ENCODE peak calls at places on chromosomes 1 and 21, in eight cellular contexts. One of them, this sample, is unnamed.
A peak's percentile ranks its signal among the peaks of the same experiment; 100 is the strongest.

GRCh38 chr1:44048816-44049215 is 17.6 kb upstream of the SLC6A9 start:
- DNase-seq in astrocyte of the spinal cord: peak; percentile 53
- DNase-seq in stimulated activated CD4-positive, alpha-beta T cell treated with anti-CD3 and anti-CD28 coated beads, Interleukin-4, amount 100 ng/mL, for 48 hours: no peak
- DNase-seq in stimulated activated CD8-positive, alpha-beta memory T cell treated with anti-CD3 and anti-CD28 coated beads, Interleukin-15, amount 100 ng/mL, for 1 hour: no peak
- DNase-seq in MV-4-11: no peak
- DNase-seq in endothelial cell: no peak
- DNase-seq in NCI-H187 treated with DMSO at 0.1 percent for 48 hours: no peak
- DNase-seq in cardiac fibroblast: peak; percentile 39
- DNase-seq in this sample: no peak

GRCh38 chr1:32068891-32069590 is 3.7 kb upstream of the TMEM39B start:
- DNase-seq in astrocyte of the spinal cord: peak; percentile 62
- DNase-seq in stimulated activated CD4-positive, alpha-beta T cell treated with anti-CD3 and anti-CD28 coated beads, Interleukin-4, amount 100 ng/mL, for 48 hours: no peak
- DNase-seq in stimulated activated CD8-positive, alpha-beta memory T cell treated with anti-CD3 and anti-CD28 coated beads, Interleukin-15, amount 100 ng/mL, for 1 hour: no peak
- DNase-seq in MV-4-11: peak; percentile 47
- DNase-seq in endothelial cell: no peak
- DNase-seq in NCI-H187 treated with DMSO at 0.1 percent for 48 hours: no peak
- DNase-seq in cardiac fibroblast: peak; percentile 52
- DNase-seq in this sample: no peak

GRCh38 chr1:187185389-187185788 is 356.6 kb downstream of the PLA2G4A start:
- DNase-seq in astrocyte of the spinal cord: no peak
- DNase-seq in stimulated activated CD4-positive, alpha-beta T cell treated with anti-CD3 and anti-CD28 coated beads, Interleukin-4, amount 100 ng/mL, for 48 hours: no peak
- DNase-seq in stimulated activated CD8-positive, alpha-beta memory T cell treated with anti-CD3 and anti-CD28 coated beads, Interleukin-15, amount 100 ng/mL, for 1 hour: no peak
- DNase-seq in MV-4-11: no peak
- DNase-seq in endothelial cell: no peak
- DNase-seq in NCI-H187 treated with DMSO at 0.1 percent for 48 hours: no peak
- DNase-seq in cardiac fibroblast: no peak
- DNase-seq in this sample: no peak

GRCh38 chr1:94025383-94026340 is 95.3 kb downstream of the ABCA4 start:
- DNase-seq in astrocyte of the spinal cord: peak; percentile 77
- DNase-seq in stimulated activated CD4-positive, alpha-beta T cell treated with anti-CD3 and anti-CD28 coated beads, Interleukin-4, amount 100 ng/mL, for 48 hours: no peak
- DNase-seq in stimulated activated CD8-positive, alpha-beta memory T cell treated with anti-CD3 and anti-CD28 coated beads, Interleukin-15, amount 100 ng/mL, for 1 hour: no peak
- DNase-seq in MV-4-11: no peak
- DNase-seq in endothelial cell: peak; percentile 53
- DNase-seq in NCI-H187 treated with DMSO at 0.1 percent for 48 hours: peak; percentile 1
- DNase-seq in cardiac fibroblast: peak; percentile 88
- DNase-seq in this sample: peak; percentile 82

GRCh38 chr21:45415188-45415942 is 10.4 kb downstream of the COL18A1 start:
- DNase-seq in astrocyte of the spinal cord: no peak
- DNase-seq in stimulated activated CD4-positive, alpha-beta T cell treated with anti-CD3 and anti-CD28 coated beads, Interleukin-4, amount 100 ng/mL, for 48 hours: no peak
- DNase-seq in stimulated activated CD8-positive, alpha-beta memory T cell treated with anti-CD3 and anti-CD28 coated beads, Interleukin-15, amount 100 ng/mL, for 1 hour: no peak
- DNase-seq in MV-4-11: no peak
- DNase-seq in endothelial cell: no peak
- DNase-seq in NCI-H187 treated with DMSO at 0.1 percent for 48 hours: no peak
- DNase-seq in cardiac fibroblast: no peak
- DNase-seq in this sample: no peak

GRCh38 chr1:197464039-197464438 is 196.0 kb downstream of the CRB1 start:
- DNase-seq in astrocyte of the spinal cord: peak; percentile 83
- DNase-seq in stimulated activated CD4-positive, alpha-beta T cell treated with anti-CD3 and anti-CD28 coated beads, Interleukin-4, amount 100 ng/mL, for 48 hours: no peak
- DNase-seq in stimulated activated CD8-positive, alpha-beta memory T cell treated with anti-CD3 and anti-CD28 coated beads, Interleukin-15, amount 100 ng/mL, for 1 hour: no peak
- DNase-seq in MV-4-11: no peak
- DNase-seq in endothelial cell: no peak
- DNase-seq in NCI-H187 treated with DMSO at 0.1 percent for 48 hours: no peak
- DNase-seq in cardiac fibroblast: peak; percentile 98
- DNase-seq in this sample: no peak

GRCh38 chr1:205570173-205570501 is 61.7 kb downstream of the ELK4 start:
- DNase-seq in astrocyte of the spinal cord: no peak
- DNase-seq in stimulated activated CD4-positive, alpha-beta T cell treated with anti-CD3 and anti-CD28 coated beads, Interleukin-4, amount 100 ng/mL, for 48 hours: no peak
- DNase-seq in stimulated activated CD8-positive, alpha-beta memory T cell treated with anti-CD3 and anti-CD28 coated beads, Interleukin-15, amount 100 ng/mL, for 1 hour: no peak
- DNase-seq in MV-4-11: no peak
- DNase-seq in endothelial cell: no peak
- DNase-seq in NCI-H187 treated with DMSO at 0.1 percent for 48 hours: no peak
- DNase-seq in cardiac fibroblast: no peak
- DNase-seq in this sample: no peak

GRCh38 chr1:66480162-66480561 is 53.8 kb upstream of the SGIP1 start:
- DNase-seq in astrocyte of the spinal cord: no peak
- DNase-seq in stimulated activated CD4-positive, alpha-beta T cell treated with anti-CD3 and anti-CD28 coated beads, Interleukin-4, amount 100 ng/mL, for 48 hours: no peak
- DNase-seq in stimulated activated CD8-positive, alpha-beta memory T cell treated with anti-CD3 and anti-CD28 coated beads, Interleukin-15, amount 100 ng/mL, for 1 hour: no peak
- DNase-seq in MV-4-11: no peak
- DNase-seq in endothelial cell: no peak
- DNase-seq in NCI-H187 treated with DMSO at 0.1 percent for 48 hours: no peak
- DNase-seq in cardiac fibroblast: no peak
- DNase-seq in this sample: no peak

GRCh38 chr1:11507309-11507708 is 28.4 kb downstream of the DISP3 start:
- DNase-seq in astrocyte of the spinal cord: no peak
- DNase-seq in stimulated activated CD4-positive, alpha-beta T cell treated with anti-CD3 and anti-CD28 coated beads, Interleukin-4, amount 100 ng/mL, for 48 hours: no peak
- DNase-seq in stimulated activated CD8-positive, alpha-beta memory T cell treated with anti-CD3 and anti-CD28 coated beads, Interleukin-15, amount 100 ng/mL, for 1 hour: no peak
- DNase-seq in MV-4-11: no peak
- DNase-seq in endothelial cell: no peak
- DNase-seq in NCI-H187 treated with DMSO at 0.1 percent for 48 hours: no peak
- DNase-seq in cardiac fibroblast: no peak
- DNase-seq in this sample: no peak

GRCh38 chr1:8510041-8510823 is 192.3 kb downstream of the SLC45A1 start:
- DNase-seq in astrocyte of the spinal cord: peak; percentile 86
- DNase-seq in stimulated activated CD4-positive, alpha-beta T cell treated with anti-CD3 and anti-CD28 coated beads, Interleukin-4, amount 100 ng/mL, for 48 hours: peak; percentile 16
- DNase-seq in stimulated activated CD8-positive, alpha-beta memory T cell treated with anti-CD3 and anti-CD28 coated beads, Interleukin-15, amount 100 ng/mL, for 1 hour: no peak
- DNase-seq in MV-4-11: peak; percentile 39
- DNase-seq in endothelial cell: no peak
- DNase-seq in NCI-H187 treated with DMSO at 0.1 percent for 48 hours: no peak
- DNase-seq in cardiac fibroblast: peak; percentile 81
- DNase-seq in this sample: no peak

GRCh38 chr1:211625040-211625439 is 46.1 kb upstream of the SLC30A1 start:
- DNase-seq in astrocyte of the spinal cord: peak; percentile 28
- DNase-seq in stimulated activated CD4-positive, alpha-beta T cell treated with anti-CD3 and anti-CD28 coated beads, Interleukin-4, amount 100 ng/mL, for 48 hours: no peak
- DNase-seq in stimulated activated CD8-positive, alpha-beta memory T cell treated with anti-CD3 and anti-CD28 coated beads, Interleukin-15, amount 100 ng/mL, for 1 hour: no peak
- DNase-seq in MV-4-11: peak; percentile 69
- DNase-seq in endothelial cell: no peak
- DNase-seq in NCI-H187 treated with DMSO at 0.1 percent for 48 hours: no peak
- DNase-seq in cardiac fibroblast: peak; percentile 65
- DNase-seq in this sample: no peak

GRCh38 chr1:21670956-21671902 is 2.1 kb upstream of the RAP1GAP start:
- DNase-seq in astrocyte of the spinal cord: no peak
- DNase-seq in stimulated activated CD4-positive, alpha-beta T cell treated with anti-CD3 and anti-CD28 coated beads, Interleukin-4, amount 100 ng/mL, for 48 hours: no peak
- DNase-seq in stimulated activated CD8-positive, alpha-beta memory T cell treated with anti-CD3 and anti-CD28 coated beads, Interleukin-15, amount 100 ng/mL, for 1 hour: no peak
- DNase-seq in MV-4-11: no peak
- DNase-seq in endothelial cell: no peak
- DNase-seq in NCI-H187 treated with DMSO at 0.1 percent for 48 hours: no peak
- DNase-seq in cardiac fibroblast: no peak
- DNase-seq in this sample: no peak

GRCh38 chr1:42966688-42967609 is 8.3 kb upstream of the SLC2A1 start:
- DNase-seq in astrocyte of the spinal cord: peak; percentile 96
- DNase-seq in stimulated activated CD4-positive, alpha-beta T cell treated with anti-CD3 and anti-CD28 coated beads, Interleukin-4, amount 100 ng/mL, for 48 hours: no peak
- DNase-seq in stimulated activated CD8-positive, alpha-beta memory T cell treated with anti-CD3 and anti-CD28 coated beads, Interleukin-15, amount 100 ng/mL, for 1 hour: no peak
- DNase-seq in MV-4-11: peak; percentile 68
- DNase-seq in endothelial cell: no peak
- DNase-seq in NCI-H187 treated with DMSO at 0.1 percent for 48 hours: no peak
- DNase-seq in cardiac fibroblast: peak; percentile 56
- DNase-seq in this sample: no peak

GRCh38 chr1:101959456-101959855 is 37.3 kb downstream of the OLFM3 start:
- DNase-seq in astrocyte of the spinal cord: no peak
- DNase-seq in stimulated activated CD4-positive, alpha-beta T cell treated with anti-CD3 and anti-CD28 coated beads, Interleukin-4, amount 100 ng/mL, for 48 hours: no peak
- DNase-seq in stimulated activated CD8-positive, alpha-beta memory T cell treated with anti-CD3 and anti-CD28 coated beads, Interleukin-15, amount 100 ng/mL, for 1 hour: no peak
- DNase-seq in MV-4-11: no peak
- DNase-seq in endothelial cell: no peak
- DNase-seq in NCI-H187 treated with DMSO at 0.1 percent for 48 hours: no peak
- DNase-seq in cardiac fibroblast: no peak
- DNase-seq in this sample: no peak

GRCh38 chr1:154220970-154221814 is 437 bp downstream of the UBAP2L start:
- DNase-seq in astrocyte of the spinal cord: peak; percentile 44
- DNase-seq in stimulated activated CD4-positive, alpha-beta T cell treated with anti-CD3 and anti-CD28 coated beads, Interleukin-4, amount 100 ng/mL, for 48 hours: peak; percentile 54
- DNase-seq in stimulated activated CD8-positive, alpha-beta memory T cell treated with anti-CD3 and anti-CD28 coated beads, Interleukin-15, amount 100 ng/mL, for 1 hour: peak; percentile 46
- DNase-seq in MV-4-11: no peak
- DNase-seq in endothelial cell: peak; percentile 35
- DNase-seq in NCI-H187 treated with DMSO at 0.1 percent for 48 hours: no peak
- DNase-seq in cardiac fibroblast: peak; percentile 54
- DNase-seq in this sample: peak; percentile 41

GRCh38 chr1:30790850-30791778 is 33.5 kb upstream of the LAPTM5 start:
- DNase-seq in astrocyte of the spinal cord: no peak
- DNase-seq in stimulated activated CD4-positive, alpha-beta T cell treated with anti-CD3 and anti-CD28 coated beads, Interleukin-4, amount 100 ng/mL, for 48 hours: no peak
- DNase-seq in stimulated activated CD8-positive, alpha-beta memory T cell treated with anti-CD3 and anti-CD28 coated beads, Interleukin-15, amount 100 ng/mL, for 1 hour: no peak
- DNase-seq in MV-4-11: peak; percentile 92
- DNase-seq in endothelial cell: no peak
- DNase-seq in NCI-H187 treated with DMSO at 0.1 percent for 48 hours: no peak
- DNase-seq in cardiac fibroblast: peak; percentile 33
- DNase-seq in this sample: no peak

GRCh38 chr1:2528966-2529750 is 905 bp downstream of the HES5 start:
- DNase-seq in astrocyte of the spinal cord: peak; percentile 31
- DNase-seq in stimulated activated CD4-positive, alpha-beta T cell treated with anti-CD3 and anti-CD28 coated beads, Interleukin-4, amount 100 ng/mL, for 48 hours: no peak
- DNase-seq in stimulated activated CD8-positive, alpha-beta memory T cell treated with anti-CD3 and anti-CD28 coated beads, Interleukin-15, amount 100 ng/mL, for 1 hour: no peak
- DNase-seq in MV-4-11: no peak
- DNase-seq in endothelial cell: no peak
- DNase-seq in NCI-H187 treated with DMSO at 0.1 percent for 48 hours: no peak
- DNase-seq in cardiac fibroblast: no peak
- DNase-seq in this sample: no peak

GRCh38 chr1:199510314-199510713 is 517.2 kb upstream of the NR5A2 start:
- DNase-seq in astrocyte of the spinal cord: no peak
- DNase-seq in stimulated activated CD4-positive, alpha-beta T cell treated with anti-CD3 and anti-CD28 coated beads, Interleukin-4, amount 100 ng/mL, for 48 hours: no peak
- DNase-seq in stimulated activated CD8-positive, alpha-beta memory T cell treated with anti-CD3 and anti-CD28 coated beads, Interleukin-15, amount 100 ng/mL, for 1 hour: no peak
- DNase-seq in MV-4-11: no peak
- DNase-seq in endothelial cell: no peak
- DNase-seq in NCI-H187 treated with DMSO at 0.1 percent for 48 hours: no peak
- DNase-seq in cardiac fibroblast: no peak
- DNase-seq in this sample: no peak

GRCh38 chr1:32806910-32807523 is 10.1 kb downstream of the YARS1 start:
- DNase-seq in astrocyte of the spinal cord: no peak
- DNase-seq in stimulated activated CD4-positive, alpha-beta T cell treated with anti-CD3 and anti-CD28 coated beads, Interleukin-4, amount 100 ng/mL, for 48 hours: no peak
- DNase-seq in stimulated activated CD8-positive, alpha-beta memory T cell treated with anti-CD3 and anti-CD28 coated beads, Interleukin-15, amount 100 ng/mL, for 1 hour: no peak
- DNase-seq in MV-4-11: no peak
- DNase-seq in endothelial cell: no peak
- DNase-seq in NCI-H187 treated with DMSO at 0.1 percent for 48 hours: no peak
- DNase-seq in cardiac fibroblast: peak; percentile 54
- DNase-seq in this sample: no peak

This sample was measured in HEK293T.